ENCODE peak calls at places on chromosome 15, in six cellular contexts. P, H, N, V, C and R are unnamed samples.

GRCh38 chr15:72786244-72786641 is 2.7 kb upstream of the ADPGK start:
- DNase-seq in V (no peak), H (no peak), N (no peak), C (no peak), P (peak), R (peak)

GRCh38 chr15:67953286-67953685 is 100.8 kb upstream of the PIAS1 start:
- DNase-seq in V (no peak), P (no peak), H (no peak), N (no peak), C (no peak), R (no peak)

GRCh38 chr15:96893159-96893906 is 562.8 kb downstream of the NR2F2 start:
- DNase-seq in C (peak), H (peak), N (no peak), P (no peak), V (no peak), R (peak)

GRCh38 chr15:92839696-92840095 is 60.4 kb upstream of the CHD2 start:
- DNase-seq in V (no peak), C (peak), N (no peak), P (peak), H (no peak), R (no peak)

GRCh38 chr15:101505610-101506337 is 16.3 kb upstream of the PCSK6 start:
- DNase-seq in V (no peak), N (no peak), P (peak), C (peak), H (no peak), R (no peak)

GRCh38 chr15:69117431-69117841 is 43.0 kb upstream of the GLCE start:
- DNase-seq in C (no peak), H (no peak), P (no peak), N (no peak), V (no peak), R (no peak)

GRCh38 chr15:70327328-70328136 is 229.8 kb upstream of the TLE3 start:
- DNase-seq in V (peak), P (no peak), N (peak), C (no peak), H (no peak), R (no peak)

GRCh38 chr15:34335176-34335575 is 2.4 kb downstream of the SLC12A6 start:
- DNase-seq in P (no peak), N (no peak), V (no peak), H (no peak), C (peak), R (peak)

GRCh38 chr15:64009798-64010241 is 36.5 kb downstream of the DAPK2 start:
- DNase-seq in P (no peak), H (no peak), N (peak), V (no peak), C (peak), R (no peak)

GRCh38 chr15:50058231-50058630 is 60.8 kb downstream of the ATP8B4 start:
- DNase-seq in C (no peak), N (no peak), H (peak), V (no peak), P (no peak), R (peak)

GRCh38 chr15:21260966-21261395 is 179.3 kb downstream of the POTEB3 start:
- DNase-seq in V (no peak), P (peak), C (no peak), H (no peak), N (no peak), R (peak)

GRCh38 chr15:82177291-82178010 is 85.1 kb downstream of the EFL1 start:
- DNase-seq in V (peak), N (no peak), P (no peak), C (peak), H (no peak), R (peak)

GRCh38 chr15:64697911-64698369 is 77.4 kb downstream of the RBPMS2 start:
- DNase-seq in P (no peak), C (peak), H (no peak), V (no peak), N (peak), R (no peak)